ENCODE peak calls at places on chromosomes 6 and 20, in five cellular contexts. A, I, K, W and C are unnamed samples.

GRCh38 chr6:119856136-119856535 is 506.6 kb upstream of the MAN1A1 start:
- DNase-seq in W (peak; percentile 26), A (peak; percentile 32), I (no peak), K (no peak), C (no peak)

GRCh38 chr6:127102299-127102698 is 16.2 kb upstream of the RSPO3 start:
- DNase-seq in A (peak; percentile 62), W (peak; percentile 43), K (no peak), I (no peak), C (no peak)

GRCh38 chr6:136123464-136123863 is 126.6 kb downstream of the MTFR2 start:
- DNase-seq in I (no peak), W (no peak), A (no peak), K (no peak), C (no peak)

GRCh38 chr20:20685635-20686034 is 26.8 kb downstream of the RALGAPA2 start:
- DNase-seq in A (no peak), I (no peak), K (no peak), W (no peak), C (no peak)

GRCh38 chr20:46965477-46965876 is 70.8 kb downstream of the EYA2 start:
- DNase-seq in A (no peak), W (no peak), I (peak; percentile 52), K (no peak), C (no peak)

GRCh38 chr20:33979094-33979493 is 14.6 kb upstream of the RALY start:
- DNase-seq in K (no peak), A (no peak), W (no peak), I (no peak), C (no peak)

GRCh38 chr20:37492945-37493344 is 28.1 kb upstream of the NNAT start:
- DNase-seq in I (no peak), A (no peak), K (no peak), W (no peak), C (no peak)

GRCh38 chr6:153167026-153167891 is 36.2 kb upstream of the RGS17 start:
- DNase-seq in I (no peak), W (peak; percentile 81), A (peak; percentile 95), K (no peak), C (no peak)

GRCh38 chr6:113209315-113209714 is 647.8 kb upstream of the MARCKS start:
- DNase-seq in W (no peak), I (no peak), K (no peak), A (no peak), C (no peak)

GRCh38 chr6:159899994-159900745 is 9.4 kb downstream of the MAS1 start:
- DNase-seq in I (no peak), A (peak; percentile 90), K (no peak), W (peak; percentile 48), C (no peak)

GRCh38 chr6:87196275-87196842 is 41.0 kb downstream of the ZNF292 start:
- DNase-seq in A (peak; percentile 7), K (no peak), W (no peak), I (no peak), C (no peak)

GRCh38 chr20:54649511-54649962 is 174.1 kb downstream of the DOK5 start:
- DNase-seq in K (peak; percentile 58), A (peak; percentile 68), W (peak; percentile 69), I (peak; percentile 56), C (peak; percentile 91)

GRCh38 chr6:22141271-22141745 is 155.5 kb downstream of the PRL start:
- DNase-seq in A (peak; percentile 55), W (no peak), I (peak; percentile 75), K (no peak), C (no peak)